ENCODE peak calls at places on chromosomes 1 and 21, in four cellular contexts. O is NT2/D1, U is PC-3, Q is GM12878. C is an unnamed sample.

GRCh38 chr1:160373696-160374095 is 6.8 kb downstream of the NHLH1 start:
- DNase-seq in O (no peak), U (no peak), Q (no peak), C (no peak)

GRCh38 chr1:155070721-155071556 is 7.4 kb downstream of the EFNA4 start:
- DNase-seq in O (peak; percentile 90), U (peak; percentile 93), Q (no peak), C (peak; percentile 80)

GRCh38 chr21:40686526-40686925 is 160.4 kb downstream of the DSCAM start:
- DNase-seq in O (no peak), U (no peak), Q (no peak), C (no peak)

GRCh38 chr1:221667504-221667903 is 74.4 kb downstream of the DUSP10 start:
- DNase-seq in O (no peak), U (peak; percentile 74), Q (peak; percentile 72), C (no peak)

GRCh38 chr1:23478896-23479790 is 4.8 kb downstream of the ASAP3 start:
- DNase-seq in O (no peak), U (peak; percentile 50), Q (no peak), C (peak; percentile 96)

GRCh38 chr1:203025721-203026665 is at the start of gene PPFIA4:
- DNase-seq in O (peak; percentile 89), U (peak; percentile 80), Q (peak; percentile 42), C (peak; percentile 94)

GRCh38 chr1:30690115-30690645 is 33.2 kb downstream of the MATN1 start:
- DNase-seq in O (no peak), U (no peak), Q (no peak), C (no peak)

GRCh38 chr1:100363831-100364230 is 11.5 kb downstream of the CDC14A start:
- DNase-seq in O (no peak), U (no peak), Q (no peak), C (no peak)

GRCh38 chr1:231694081-231694443 is 67.5 kb downstream of the DISC1 start:
- DNase-seq in O (no peak), U (no peak), Q (no peak), C (peak; percentile 78)

GRCh38 chr1:193318347-193318746 is 131.9 kb upstream of the B3GALT2 start:
- DNase-seq in O (no peak), U (no peak), Q (no peak), C (no peak)

GRCh38 chr1:77533660-77534295 is 148.7 kb downstream of the ZZZ3 start:
- DNase-seq in O (peak; percentile 84), U (peak; percentile 65), Q (no peak), C (peak; percentile 40)

GRCh38 chr1:8477983-8478362 is 160.1 kb downstream of the SLC45A1 start:
- DNase-seq in O (no peak), U (no peak), Q (no peak), C (no peak)

GRCh38 chr1:166166400-166166699 is 451 bp downstream of the FAM78B start:
- DNase-seq in O (no peak), U (no peak), Q (no peak), C (peak; percentile 16)

GRCh38 chr1:227776277-227776676 is 39.2 kb upstream of the PRSS38 start:
- DNase-seq in O (no peak), U (peak; percentile 47), Q (no peak), C (no peak)

GRCh38 chr21:44614961-44615391 is 3.1 kb downstream of the KRTAP10-8 start:
- DNase-seq in O (no peak), U (no peak), Q (no peak), C (no peak)

GRCh38 chr1:233518344-233518743 is 95.6 kb upstream of the KCNK1 start:
- DNase-seq in O (peak; percentile 52), U (peak; percentile 85), Q (no peak), C (no peak)

GRCh38 chr1:113021430-113022085 is 51.4 kb upstream of the LRIG2 start:
- DNase-seq in O (no peak), U (peak; percentile 81), Q (no peak), C (no peak)

DNA sequence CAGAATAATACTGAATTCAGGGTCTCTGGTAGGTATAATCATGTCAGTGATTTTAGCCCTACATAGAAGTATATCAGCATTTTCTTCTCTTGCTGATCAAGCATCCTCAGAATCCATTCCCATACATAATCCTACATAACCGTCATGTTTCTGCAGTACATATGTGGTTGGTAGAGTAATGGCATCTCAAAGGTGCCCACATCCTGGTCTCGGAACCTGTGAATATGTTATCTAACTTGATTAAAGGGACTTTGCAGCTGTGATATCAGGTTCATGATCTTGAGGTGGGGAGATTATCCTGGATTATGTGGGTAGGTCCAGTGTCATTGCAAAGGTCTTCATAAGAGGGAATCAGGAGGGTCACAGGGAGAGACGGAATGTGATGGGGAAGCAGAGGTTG is 69.4 kb upstream of the KIF1B start:
- DNase-seq in O (no peak), U (no peak), Q (no peak), C (no peak)
- H3K4me3 ChIP-seq in O (no peak overlapping the region), U (no peak overlapping the region), Q (no peak overlapping the region), C (no peak overlapping the region)

GRCh38 chr1:226310637-226311195 is 1.8 kb upstream of the LIN9 start:
- DNase-seq in O (no peak), U (peak; percentile 65), Q (no peak), C (no peak)

GRCh38 chr1:226311376-226311775 is 2.4 kb upstream of the LIN9 start:
- DNase-seq in O (no peak), U (no peak), Q (no peak), C (no peak)

GRCh38 chr1:226310123-226310540 is 1.2 kb upstream of the LIN9 start:
- DNase-seq in O (peak; percentile 11), U (no peak), Q (no peak), C (no peak)

GRCh38 chr1:226312065-226312464 is 3.1 kb upstream of the LIN9 start:
- DNase-seq in O (no peak), U (no peak), Q (no peak), C (no peak)

DNA sequence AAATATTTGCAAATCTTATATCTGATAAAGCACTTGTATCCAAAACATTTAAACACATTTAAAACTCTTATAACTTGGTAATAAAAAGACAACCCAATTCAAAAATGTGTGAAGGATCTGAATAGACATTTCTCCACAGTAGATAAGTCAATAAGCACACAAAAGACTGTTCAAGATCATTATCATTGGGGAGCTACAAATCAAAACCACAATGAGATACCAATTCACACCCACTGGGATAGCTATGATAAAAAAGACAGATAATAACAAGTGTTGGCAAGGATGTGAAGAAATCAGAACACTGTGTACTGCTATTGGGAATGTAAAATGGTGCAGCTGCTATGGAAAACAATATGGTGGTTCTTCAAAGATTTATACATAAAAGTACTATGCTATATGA is 5.1 kb upstream of the LIN9 start:
- DNase-seq in O (no peak), U (no peak), Q (no peak), C (no peak)
- H3K9me3 ChIP-seq in O (no peaks in the 10 kb centered on the region), U (no peaks in the 10 kb centered on the region), Q (no peaks in the 10 kb centered on the region), C (no peaks in the 10 kb centered on the region)

GRCh38 chr1:2195785-2196184 is 1.2 kb upstream of the FAAP20 start:
- DNase-seq in O (no peak), U (no peak), Q (no peak), C (no peak)

GRCh38 chr1:2194319-2194897 is at the start of gene FAAP20:
- DNase-seq in O (no peak), U (peak; percentile 72), Q (no peak), C (no peak)

GRCh38 chr1:2192031-2192995 is 2.3 kb downstream of the FAAP20 start:
- DNase-seq in O (no peak), U (no peak), Q (no peak), C (no peak)

GRCh38 chr1:2194898-2195673 is 514 bp upstream of the FAAP20 start:
- DNase-seq in O (peak; percentile 49), U (peak; percentile 92), Q (peak; percentile 43), C (peak; percentile 95)

DNA sequence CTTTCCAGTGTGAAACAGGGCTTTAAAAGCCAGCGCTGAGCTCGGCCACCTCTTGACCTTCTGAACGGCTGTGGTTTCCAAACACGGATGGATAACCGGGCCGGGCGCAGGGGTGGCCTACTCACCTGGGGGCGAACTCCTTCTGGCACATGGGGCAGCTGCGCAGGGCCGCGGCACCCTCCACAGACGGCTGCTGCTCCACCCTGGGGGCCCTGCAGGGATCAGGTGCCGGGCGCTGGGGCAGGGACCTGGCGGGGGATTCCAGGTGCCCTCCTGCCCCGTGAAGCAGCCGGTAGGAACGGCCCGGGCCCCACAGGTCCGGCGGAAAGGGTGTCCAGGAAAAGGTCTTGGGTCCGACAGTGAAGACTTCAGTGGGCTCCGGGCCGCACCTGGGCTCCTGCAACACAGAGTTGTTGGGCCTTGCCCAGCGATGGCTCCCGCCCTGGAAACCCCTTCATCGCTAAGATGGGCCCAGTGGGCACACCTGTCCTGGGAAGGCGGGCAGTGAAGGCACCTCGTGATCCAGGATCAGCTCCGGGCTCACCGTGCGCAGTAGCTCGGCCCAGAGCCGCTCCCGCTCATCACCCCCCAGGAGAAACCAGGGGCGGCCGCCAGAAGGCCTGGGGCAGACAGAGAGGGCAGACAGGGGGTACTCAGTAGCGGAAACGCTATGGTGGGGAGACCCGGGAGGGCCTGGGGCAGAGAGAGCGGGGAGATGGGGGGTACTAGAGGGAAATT is 889 bp downstream of the FAAP20 start:
- DNase-seq in O (no peak), U (peak; percentile 46), Q (no peak), C (no peak)
- H3K4me3 ChIP-seq in O (peak overlapping the region; percentile 46), U (peak overlapping the region; percentile 83), Q (peak overlapping the region; percentile 69), C (peak overlapping the region; percentile 84)

GRCh38 chr21:20343186-20343585 is 655.0 kb upstream of the NCAM2 start:
- DNase-seq in O (no peak), U (no peak), Q (no peak), C (no peak)
- H3K9me3 ChIP-seq in O (peaks cover 4% of the 10 kb centered on the region), U (peaks cover 5% of the 10 kb centered on the region), Q (no peaks in the 10 kb centered on the region), C (no peaks in the 10 kb centered on the region)

C was measured in psoas muscle.